ENCODE peak calls at places on chromosome 20, in four cellular contexts. L is stomach, S is psoas muscle, N is heart right ventricle. F is an unnamed sample.

GRCh38 chr20:6045566-6045965 is 8.3 kb downstream of the LRRN4 start:
- DNase-seq in L (no peak), S (no peak), N (no peak), F (no peak)

GRCh38 chr20:1664911-1665310 is 7.3 kb upstream of the SIRPG start:
- DNase-seq in S (no peak), L (peak), N (no peak), F (no peak)

GRCh38 chr20:6685181-6685582 is 82.3 kb upstream of the BMP2 start:
- DNase-seq in N (no peak), L (no peak), S (no peak), F (no peak)

GRCh38 chr20:17921774-17922173 is 46.8 kb downstream of the SNX5 start:
- DNase-seq in S (no peak), N (no peak), L (no peak), F (no peak)

GRCh38 chr20:13840093-13840465 is 55.3 kb downstream of the NDUFAF5 start:
- DNase-seq in S (no peak), N (no peak), L (no peak), F (no peak)

GRCh38 chr20:19936801-19937583 is 80.2 kb upstream of the NAA20 start:
- DNase-seq in N (peak), S (peak), L (no peak), F (no peak)

GRCh38 chr20:54668271-54669053 is 193.1 kb downstream of the DOK5 start:
- DNase-seq in N (no peak), S (no peak), L (no peak), F (no peak)

GRCh38 chr20:32036252-32036651 is 15.8 kb upstream of the HCK start:
- DNase-seq in S (no peak), N (no peak), L (no peak), F (no peak)

GRCh38 chr20:36825374-36826104 is 50.4 kb upstream of the TLDC2 start:
- DNase-seq in L (no peak), N (no peak), S (no peak), F (no peak)

GRCh38 chr20:45370571-45371204 is 7.4 kb downstream of the TP53TG5 start:
- DNase-seq in L (no peak), N (no peak), S (no peak), F (no peak)

GRCh38 chr20:45036044-45036755 is 64.7 kb downstream of the KCNS1 start:
- DNase-seq in S (no peak), L (no peak), N (no peak), F (no peak)

GRCh38 chr20:1401431-1401907 is 8.6 kb upstream of the FKBP1A start:
- DNase-seq in S (no peak), N (no peak), L (no peak), F (no peak)

GRCh38 chr20:46253391-46253790 is 54.9 kb downstream of the CDH22 start:
- DNase-seq in S (peak), N (no peak), L (peak), F (no peak)

GRCh38 chr20:33568378-33569289 is 78.7 kb downstream of the CBFA2T2 start:
- DNase-seq in S (no peak), N (peak), L (no peak), F (peak)

GRCh38 chr20:10537850-10538480 is 102.9 kb downstream of the SLX4IP start:
- DNase-seq in L (no peak), N (no peak), S (no peak), F (no peak)

GRCh38 chr20:50251992-50252491 is 61.4 kb downstream of the CEBPB start:
- DNase-seq in N (no peak), L (no peak), S (peak), F (no peak)

GRCh38 chr20:47726632-47727031 is 58.6 kb downstream of the SULF2 start:
- DNase-seq in N (no peak), S (no peak), L (no peak), F (no peak)

GRCh38 chr20:47727909-47728361 is 57.3 kb downstream of the SULF2 start:
- DNase-seq in L (no peak), S (no peak), N (no peak), F (peak)

GRCh38 chr20:47727170-47727880 is 58.0 kb downstream of the SULF2 start:
- DNase-seq in L (peak), N (peak), S (peak), F (no peak)

GRCh38 chr20:47733892-47734291 is 51.4 kb downstream of the SULF2 start:
- DNase-seq in L (no peak), S (no peak), N (no peak), F (no peak)

DNA sequence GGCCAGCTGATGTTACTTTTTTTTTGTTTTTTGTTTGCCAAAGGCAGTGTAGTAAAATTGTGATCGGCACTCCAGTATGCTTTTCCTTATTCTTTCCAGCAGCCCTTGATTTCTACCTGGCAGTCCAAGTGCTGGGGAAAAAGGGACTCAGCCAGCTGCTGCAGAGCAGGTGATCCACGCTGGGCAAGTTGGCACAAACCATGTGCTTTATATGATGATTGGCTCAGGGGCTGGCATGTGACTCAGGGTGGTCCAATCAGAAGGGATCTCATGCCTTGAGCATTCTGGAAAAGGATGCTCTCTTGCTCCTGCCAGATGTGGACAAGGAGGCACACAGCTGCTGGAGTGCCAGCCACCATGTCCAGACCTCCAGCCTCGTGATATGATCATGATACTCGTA is 54.5 kb downstream of the SULF2 start:
- DNase-seq in L (no peak), S (no peak), N (no peak), F (no peak)
- H3K27ac ChIP-seq in L (no peak), S (no peak), N (no peak), F (no peak)

GRCh38 chr20:25012616-25013189 is 20.2 kb upstream of the APMAP start:
- DNase-seq in N (no peak), S (no peak), L (peak), F (no peak)
- H3K27ac ChIP-seq in N (no peak), S (no peak), L (no peak), F (peak)

DNA sequence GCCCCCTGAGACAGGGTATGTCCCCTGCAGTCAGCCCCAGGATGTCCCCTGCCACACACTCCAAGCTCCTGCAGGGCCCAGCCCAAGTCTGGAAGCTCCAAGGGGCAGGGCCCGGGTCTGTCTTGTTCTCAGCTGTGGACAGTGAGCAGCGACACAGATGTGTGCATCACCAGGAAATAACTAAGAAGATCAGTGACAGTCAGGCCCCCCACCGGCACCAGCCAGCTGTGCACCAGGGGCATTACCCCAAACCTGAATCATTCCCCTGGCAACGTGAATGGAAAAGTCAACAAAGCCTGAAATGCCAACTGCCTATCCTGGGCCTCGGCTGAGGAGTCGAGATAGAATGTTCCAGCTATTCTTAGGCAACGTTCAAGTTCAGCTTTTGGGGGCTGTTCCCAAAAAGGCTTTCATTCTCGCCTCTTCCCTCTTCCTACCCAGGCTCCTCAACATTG is 105.0 kb downstream of the PREX1 start:
- DNase-seq in S (no peak), L (peak), N (no peak), F (no peak)
- H3K27ac ChIP-seq in S (peak), L (peak), N (peak), F (peak)

GRCh38 chr20:59737073-59737691 is 132.8 kb downstream of the PHACTR3 start:
- DNase-seq in S (no peak), N (no peak), L (no peak), F (no peak)
- H3K27ac ChIP-seq in S (no peak), N (no peak), L (no peak), F (peak)

GRCh38 chr20:38082894-38083293 is 49.3 kb downstream of the RPRD1B start:
- DNase-seq in N (no peak), L (no peak), S (no peak), F (no peak)
- H3K27ac ChIP-seq in N (peak), L (no peak), S (no peak), F (no peak)

GRCh38 chr20:35325385-35325784 is 33.2 kb upstream of the FAM83C start:
- DNase-seq in L (no peak), S (no peak), N (no peak), F (no peak)
- H3K27ac ChIP-seq in L (no peak), S (peak), N (no peak), F (no peak)

GRCh38 chr20:25408170-25408547 is 686 bp downstream of the GINS1 start:
- DNase-seq in S (no peak), N (no peak), L (no peak), F (no peak)
- H3K27ac ChIP-seq in S (no peak), N (no peak), L (no peak), F (no peak)

GRCh38 chr20:62354031-62354808 is 12.9 kb downstream of the LAMA5 start:
- DNase-seq in S (peak), N (no peak), L (no peak), F (no peak)
- H3K27ac ChIP-seq in S (peak), N (peak), L (no peak), F (no peak)

GRCh38 chr20:59780494-59781185 is 152.8 kb downstream of the SYCP2 start:
- DNase-seq in N (no peak), L (peak), S (no peak), F (no peak)

GRCh38 chr20:59778615-59779200 is 154.7 kb downstream of the SYCP2 start:
- DNase-seq in N (no peak), S (no peak), L (peak), F (no peak)

GRCh38 chr20:59781236-59781635 is 152.2 kb downstream of the SYCP2 start:
- DNase-seq in N (no peak), S (no peak), L (no peak), F (no peak)

GRCh38 chr20:59777814-59778575 is 155.4 kb downstream of the SYCP2 start:
- DNase-seq in N (no peak), L (peak), S (no peak), F (no peak)

GRCh38 chr20:59779656-59780380 is 153.6 kb downstream of the SYCP2 start:
- DNase-seq in S (no peak), L (peak), N (no peak), F (no peak)
- H3K27ac ChIP-seq in S (no peak), L (no peak), N (no peak), F (no peak)